ENCODE peak calls at places on chromosomes 1 and 21, in five cellular contexts. Z is EH, M is neural progenitor cell, D is GM06990, U is fibroblast of gingiva. W is an unnamed sample.

GRCh38 chr1:201016211-201016651 is 7.3 kb downstream of the KIF21B start:
- DNase-seq in M (no peak), U (no peak), Z (peak), D (no peak), W (peak)

GRCh38 chr1:67674260-67675011 is 10.6 kb upstream of the GADD45A start:
- DNase-seq in U (peak), D (no peak), M (peak), Z (peak), W (peak)

GRCh38 chr1:212218911-212219310 is 66.3 kb upstream of the PPP2R5A start:
- DNase-seq in M (no peak), Z (peak), D (peak), U (peak), W (peak)

GRCh38 chr1:208997726-208998312 is 585.7 kb upstream of the CAMK1G start:
- DNase-seq in U (no peak), D (no peak), Z (peak), M (no peak), W (peak)

GRCh38 chr1:43443197-43443946 is 10.4 kb downstream of the HYI start:
- DNase-seq in D (no peak), U (no peak), M (no peak), Z (no peak), W (no peak)

GRCh38 chr1:21541835-21542234 is 32.6 kb downstream of the ALPL start:
- DNase-seq in Z (peak), D (no peak), U (peak), M (no peak), W (peak)

GRCh38 chr1:182910143-182910542 is 42.8 kb downstream of the SHCBP1L start:
- DNase-seq in D (no peak), M (no peak), U (no peak), Z (no peak), W (no peak)

GRCh38 chr1:51518730-51519047 is 377 bp downstream of the EPS15 start:
- DNase-seq in U (peak), M (no peak), Z (peak), D (no peak), W (peak)

GRCh38 chr1:212219679-212220463 is 65.3 kb upstream of the PPP2R5A start:
- DNase-seq in D (no peak), U (no peak), Z (peak), M (peak), W (peak)

GRCh38 chr1:25030674-25031589 is 100.9 kb upstream of the RUNX3 start:
- DNase-seq in Z (peak), U (no peak), D (peak), M (no peak), W (no peak)

GRCh38 chr1:43930949-43931275 is 2.7 kb upstream of the ARTN start:
- DNase-seq in M (no peak), D (no peak), U (no peak), Z (no peak), W (no peak)

GRCh38 chr1:155175927-155176371 is 2.3 kb downstream of the TRIM46 start:
- DNase-seq in Z (no peak), M (no peak), D (no peak), U (no peak), W (no peak)

GRCh38 chr1:24735619-24736375 is 9.4 kb upstream of the CLIC4 start:
- DNase-seq in M (peak), D (no peak), Z (peak), U (peak), W (peak)

GRCh38 chr1:39305555-39305954 is 101.1 kb downstream of the MACF1 start:
- DNase-seq in M (no peak), D (no peak), U (no peak), Z (peak), W (no peak)

GRCh38 chr1:1573843-1574720 is 581 bp downstream of the SSU72 start:
- DNase-seq in Z (peak), U (peak), D (no peak), M (peak), W (peak)

GRCh38 chr1:48215222-48215621 is 7.3 kb upstream of the SLC5A9 start:
- DNase-seq in D (no peak), Z (no peak), M (no peak), U (no peak), W (no peak)

GRCh38 chr1:201741763-201742342 is 87.1 kb upstream of the IPO9 start:
- DNase-seq in Z (peak), U (no peak), M (no peak), D (no peak), W (no peak)

GRCh38 chr1:8463144-8463927 is 145.4 kb downstream of the SLC45A1 start:
- DNase-seq in U (peak), D (no peak), M (no peak), Z (peak), W (peak)

GRCh38 chr1:25543425-25544242 is at the start of gene LDLRAP1:
- DNase-seq in Z (peak), D (peak), M (peak), U (peak), W (peak)

GRCh38 chr1:225999912-226000337 is 782 bp upstream of the SDE2 start:
- DNase-seq in M (no peak), U (peak), D (no peak), Z (no peak), W (no peak)

GRCh38 chr21:37939251-37939650 is 23.0 kb upstream of the KCNJ6 start:
- DNase-seq in D (no peak), U (no peak), Z (no peak), M (no peak), W (no peak)

GRCh38 chr1:220879090-220879508 is at the start of gene HLX:
- DNase-seq in D (peak), U (peak), Z (peak), M (peak), W (peak)

GRCh38 chr1:22507582-22507981 is 55.7 kb upstream of the EPHA8 start:
- DNase-seq in M (no peak), U (no peak), D (no peak), Z (no peak), W (no peak)

GRCh38 chr1:48051466-48052126 is 54.4 kb upstream of the TRABD2B start:
- DNase-seq in U (no peak), D (no peak), Z (no peak), M (no peak), W (no peak)

GRCh38 chr1:7313081-7313546 is 458.0 kb upstream of the VAMP3 start:
- DNase-seq in U (no peak), D (no peak), Z (peak), M (no peak), W (peak)

GRCh38 chr1:234631721-234632125 is 21.7 kb upstream of the IRF2BP2 start:
- DNase-seq in U (peak), M (no peak), Z (peak), D (no peak), W (peak)

GRCh38 chr1:84998642-84999280 is 1.8 kb upstream of the MCOLN2 start:
- DNase-seq in D (peak), M (peak), Z (peak), U (no peak), W (peak)

GRCh38 chr1:46248122-46248920 is 758 bp downstream of the RAD54L start:
- DNase-seq in U (no peak), Z (peak), D (peak), M (peak), W (peak)

GRCh38 chr1:107358611-107359342 is 217.9 kb downstream of the NTNG1 start:
- DNase-seq in U (no peak), D (no peak), Z (no peak), M (no peak), W (peak)

GRCh38 chr21:45506241-45506817 is 35.9 kb downstream of the SLC19A1 start:
- DNase-seq in M (no peak), D (no peak), U (no peak), Z (no peak), W (no peak)